ENCODE peak calls at places on chromosome 10, in nine cellular contexts. A is thyroid gland; E is activated naive CD8-positive, alpha-beta T cell treated with anti-CD3 and anti-CD28 coated beads, Interleukin-2, amount 10 ng/mL, durations not matched to agents 7 days and 5 days; D is neural crest cell; P is stimulated activated CD8-positive, alpha-beta memory T cell treated with anti-CD3 and anti-CD28 coated beads, Interleukin-2, amount 100 ng/mL, for 48 hours; X is effector CD4-positive, alpha-beta T cell; J is HTR-8/SVneo; K is mucosa of descending colon; I is AG08395. L is an unnamed sample.

GRCh38 chr10:3467052-3467906 is 294.7 kb upstream of the PITRM1 start:
- DNase-seq in K (peak), X (no peak), E (no peak), J (peak), I (peak), A (peak), P (no peak), D (no peak), L (no peak)

GRCh38 chr10:28604567-28605536 is 71.9 kb downstream of the WAC start:
- DNase-seq in P (no peak), X (no peak), K (no peak), D (no peak), J (no peak), I (no peak), E (no peak), A (no peak), L (no peak)

GRCh38 chr10:75404335-75405200 is 3.0 kb upstream of the ZNF503 start:
- DNase-seq in X (no peak), A (peak), D (peak), I (no peak), P (no peak), J (no peak), E (peak), K (peak), L (no peak)

GRCh38 chr10:73931767-73932624 is 21.1 kb downstream of the PLAU start:
- DNase-seq in J (no peak), I (no peak), K (no peak), P (peak), A (peak), E (peak), X (peak), D (no peak), L (no peak)

GRCh38 chr10:70832852-70833542 is 17.2 kb downstream of the SGPL1 start:
- DNase-seq in E (no peak), P (no peak), J (peak), A (no peak), I (peak), K (no peak), X (no peak), D (no peak), L (no peak)

GRCh38 chr10:123743441-123744225 is 77.5 kb downstream of the GPR26 start:
- DNase-seq in J (no peak), P (no peak), E (no peak), X (no peak), K (no peak), D (no peak), A (no peak), I (peak), L (no peak)

GRCh38 chr10:62761115-62761514 is 43.4 kb upstream of the ADO start:
- DNase-seq in P (no peak), K (no peak), D (no peak), I (no peak), E (no peak), A (no peak), X (no peak), J (no peak), L (no peak)

GRCh38 chr10:132709471-132709951 is 76.4 kb downstream of the NKX6-2 start:
- DNase-seq in X (no peak), K (no peak), I (no peak), A (no peak), P (no peak), J (no peak), D (no peak), E (no peak), L (no peak)

GRCh38 chr10:110310741-110311140 is 6.0 kb upstream of the SMNDC1 start:
- DNase-seq in P (no peak), A (no peak), X (no peak), I (no peak), E (no peak), K (no peak), J (no peak), D (no peak), L (no peak)

GRCh38 chr10:121096617-121097431 is 245.7 kb downstream of the WDR11 start:
- DNase-seq in X (no peak), J (no peak), I (no peak), D (no peak), K (no peak), E (no peak), A (no peak), P (no peak), L (no peak)

GRCh38 chr10:28807760-28808613 is 130.7 kb downstream of the BAMBI start:
- DNase-seq in K (no peak), I (no peak), D (no peak), X (no peak), J (no peak), E (no peak), A (no peak), P (no peak), L (no peak)

GRCh38 chr10:47239211-47239610 is 60.8 kb upstream of the GDF10 start:
- DNase-seq in X (no peak), K (no peak), I (no peak), P (no peak), A (no peak), J (no peak), E (no peak), D (no peak), L (no peak)

GRCh38 chr10:43043342-43043772 is 33.5 kb upstream of the RET start:
- DNase-seq in K (no peak), A (no peak), D (no peak), J (no peak), I (no peak), X (no peak), E (peak), P (no peak), L (no peak)

GRCh38 chr10:104334965-104335650 is 3.2 kb downstream of the ITPRIP start:
- DNase-seq in K (no peak), A (peak), X (no peak), I (no peak), D (no peak), J (no peak), E (no peak), P (no peak), L (no peak)

GRCh38 chr10:84173543-84173942 is at the start of gene GPR15LG:
- DNase-seq in D (no peak), K (peak), P (no peak), I (no peak), A (no peak), X (no peak), J (no peak), E (no peak), L (no peak)

GRCh38 chr10:117532451-117533107 is 10.0 kb upstream of the EMX2 start:
- DNase-seq in J (no peak), E (no peak), X (no peak), I (no peak), K (no peak), P (no peak), A (no peak), D (no peak), L (no peak)

L was measured in cortex of kidney.